ENCODE peak calls at places on chromosomes 5 and 9, in five cellular contexts. B is transverse colon, C is IMR-90, L is suprapubic skin, N is Peyer's patch. H is an unnamed sample.

GRCh38 chr5:112983307-112983811 is 6.8 kb downstream of the DCP2 start:
- DNase-seq in C (peak), L (no peak), B (no peak), N (no peak), H (no peak)

GRCh38 chr9:129201289-129201688 is 23.2 kb upstream of the IER5L start:
- DNase-seq in C (no peak), N (no peak), L (no peak), B (no peak), H (no peak)

GRCh38 chr9:38008168-38009034 is 60.6 kb downstream of the SHB start:
- DNase-seq in L (no peak), N (peak), C (peak), B (peak), H (no peak)

GRCh38 chr9:99366601-99367000 is 144.5 kb downstream of the SEC61B start:
- DNase-seq in L (no peak), N (no peak), C (peak), B (no peak), H (no peak)

GRCh38 chr5:132425009-132425937 is 55.8 kb downstream of the SLC22A5 start:
- DNase-seq in C (peak), B (peak), N (peak), L (no peak), H (no peak)

GRCh38 chr9:16442622-16443021 is 427.8 kb downstream of the BNC2 start:
- DNase-seq in L (no peak), B (no peak), C (peak), N (no peak), H (peak)

GRCh38 chr5:153802419-153802818 is 236.3 kb downstream of the FAM114A2 start:
- DNase-seq in C (no peak), N (no peak), B (no peak), L (no peak), H (no peak)

GRCh38 chr5:81825237-81825636 is 74.3 kb upstream of the SSBP2 start:
- DNase-seq in C (peak), L (no peak), B (peak), N (peak), H (peak)

GRCh38 chr9:19148170-19148569 is 20.9 kb upstream of the PLIN2 start:
- DNase-seq in B (no peak), L (no peak), N (no peak), C (no peak), H (no peak)

GRCh38 chr5:150659360-150660107 is 1.5 kb upstream of the MYOZ3 start:
- DNase-seq in B (no peak), C (no peak), L (no peak), N (peak), H (peak)

GRCh38 chr5:150144211-150144801 is 11.3 kb downstream of the PDGFRB start:
- DNase-seq in N (no peak), L (no peak), B (no peak), C (peak), H (peak)

GRCh38 chr5:152170350-152170749 is 234.7 kb downstream of the NMUR2 start:
- DNase-seq in B (no peak), L (no peak), C (no peak), N (no peak), H (no peak)

GRCh38 chr5:17438027-17438426 is 60.0 kb upstream of the TAF11L2 start:
- DNase-seq in L (no peak), B (no peak), C (no peak), N (no peak), H (no peak)

GRCh38 chr5:76384189-76384588 is 18.9 kb upstream of the IQGAP2 start:
- DNase-seq in C (no peak), B (no peak), L (no peak), N (no peak), H (no peak)

GRCh38 chr5:180138976-180139730 is 67.6 kb upstream of the RNF130 start:
- DNase-seq in N (no peak), C (no peak), L (peak), B (no peak), H (peak)

GRCh38 chr5:127031147-127031862 is 947 bp upstream of the MARCHF3 start:
- DNase-seq in C (no peak), L (no peak), B (no peak), N (no peak), H (no peak)

GRCh38 chr5:911601-912000 is 18.9 kb downstream of the TRIP13 start:
- DNase-seq in B (no peak), L (no peak), N (no peak), C (peak), H (no peak)

GRCh38 chr9:14467675-14468374 is 153.9 kb upstream of the NFIB start:
- DNase-seq in B (no peak), L (no peak), C (no peak), N (no peak), H (no peak)

GRCh38 chr9:127541865-127542264 is 70.2 kb upstream of the STXBP1 start:
- DNase-seq in N (no peak), L (peak), C (no peak), B (no peak), H (peak)

GRCh38 chr5:44774279-44774880 is 34.4 kb upstream of the MRPS30 start:
- DNase-seq in L (no peak), N (no peak), B (no peak), C (peak), H (no peak)

GRCh38 chr5:38463634-38464521 is 92.6 kb downstream of the LIFR start:
- DNase-seq in C (peak), B (no peak), N (no peak), L (no peak), H (peak)

GRCh38 chr9:89523948-89524347 is 26.0 kb upstream of the SEMA4D start:
- DNase-seq in B (no peak), C (no peak), L (no peak), N (peak), H (no peak)

GRCh38 chr9:137296214-137297059 is 5.6 kb downstream of the NRARP start:
- DNase-seq in C (peak), B (peak), N (no peak), L (no peak), H (no peak)

GRCh38 chr5:108749130-108749861 is 1.6 kb downstream of the FER start:
- DNase-seq in N (no peak), B (no peak), L (no peak), C (no peak), H (no peak)

GRCh38 chr5:9156282-9156681 is 389.6 kb downstream of the SEMA5A start:
- DNase-seq in C (peak), B (no peak), L (peak), N (peak), H (peak)

GRCh38 chr9:32708480-32709150 is 73.1 kb upstream of the TAF1L start:
- DNase-seq in L (no peak), B (no peak), C (no peak), N (no peak), H (no peak)

GRCh38 chr9:137461663-137462395 is 2.7 kb upstream of the NSMF start:
- DNase-seq in N (peak), B (peak), L (peak), C (no peak), H (peak)

GRCh38 chr9:134036130-134036529 is 10.8 kb downstream of the BRD3OS start:
- DNase-seq in L (peak), C (no peak), B (no peak), N (no peak), H (no peak)

GRCh38 chr9:100082786-100083185 is 16.0 kb downstream of the ERP44 start:
- DNase-seq in N (no peak), L (no peak), B (no peak), C (peak), H (no peak)

GRCh38 chr5:40587284-40587882 is 92.3 kb upstream of the PTGER4 start:
- DNase-seq in B (no peak), N (no peak), C (peak), L (no peak), H (no peak)

GRCh38 chr5:124746252-124746915 is at the start of gene ZNF608:
- DNase-seq in N (no peak), B (peak), C (peak), L (no peak), H (peak)

GRCh38 chr5:60541980-60542379 is 158.0 kb downstream of the DEPDC1B start:
- DNase-seq in L (no peak), C (peak), N (no peak), B (no peak), H (no peak)

GRCh38 chr9:13267743-13268142 is 11.7 kb downstream of the MPDZ start:
- DNase-seq in B (no peak), N (no peak), C (peak), L (no peak), H (no peak)
- TF ChIP-seq POLR2A in B (no peak), N (no peak), C (no peak), L (no peak), H (no peak)

GRCh38 chr9:121598167-121599000 is 53.0 kb upstream of the DAB2IP start:
- DNase-seq in N (peak), C (peak), B (peak), L (peak), H (peak)
- TF ChIP-seq POLR2A in N (no peak), C (no peak), B (no peak), L (no peak), H (no peak)

DNA sequence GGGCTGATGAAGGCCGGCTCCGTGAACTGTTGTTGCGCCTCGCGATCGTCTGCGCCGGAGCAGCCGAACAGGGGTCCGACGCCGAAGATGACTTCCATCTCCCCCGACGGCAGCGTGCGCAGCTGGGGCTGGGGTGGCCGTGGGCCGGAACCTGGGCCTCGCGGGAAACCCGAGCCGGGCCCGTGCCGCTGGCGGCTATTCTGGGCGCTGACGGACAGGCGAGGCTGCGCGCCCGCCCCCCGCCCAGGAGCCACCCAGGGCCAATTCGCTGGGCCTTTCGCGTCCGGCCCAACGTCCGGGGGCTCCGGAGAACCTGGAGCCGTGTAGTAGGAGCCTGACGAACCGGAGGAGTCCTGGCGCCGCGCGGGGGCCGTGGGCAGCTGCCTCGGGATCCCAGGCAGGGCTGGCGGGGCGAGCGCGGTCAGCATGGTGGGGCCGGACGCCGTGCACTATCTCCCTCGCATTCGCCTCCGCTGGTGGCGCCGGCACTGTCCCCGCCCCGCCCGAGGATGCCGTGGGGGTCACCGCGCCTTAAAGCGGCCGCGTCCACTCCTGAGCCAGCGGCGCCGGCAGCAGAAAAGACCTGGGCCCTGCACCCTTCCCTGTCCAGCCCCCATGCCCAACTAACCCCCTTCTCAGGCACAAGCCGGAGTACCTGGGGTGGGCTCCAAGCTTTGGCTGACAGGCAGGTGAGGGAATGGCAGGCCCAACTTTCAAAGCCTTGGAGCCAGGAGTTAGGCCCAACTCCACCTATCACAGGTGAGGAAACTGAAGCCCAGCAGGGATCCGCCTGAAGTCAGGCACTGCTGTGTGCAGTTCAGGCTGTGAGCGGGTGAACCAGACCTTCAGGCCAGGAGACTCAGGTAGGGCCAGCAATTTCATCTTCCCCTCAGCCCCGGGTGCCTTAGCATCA is at the start of gene PROB1:
- DNase-seq in B (no peak), N (no peak), C (no peak), L (no peak), H (no peak)
- TF ChIP-seq POLR2A in B (no peak), N (no peak), C (no peak), L (no peak), H (peak)

DNA sequence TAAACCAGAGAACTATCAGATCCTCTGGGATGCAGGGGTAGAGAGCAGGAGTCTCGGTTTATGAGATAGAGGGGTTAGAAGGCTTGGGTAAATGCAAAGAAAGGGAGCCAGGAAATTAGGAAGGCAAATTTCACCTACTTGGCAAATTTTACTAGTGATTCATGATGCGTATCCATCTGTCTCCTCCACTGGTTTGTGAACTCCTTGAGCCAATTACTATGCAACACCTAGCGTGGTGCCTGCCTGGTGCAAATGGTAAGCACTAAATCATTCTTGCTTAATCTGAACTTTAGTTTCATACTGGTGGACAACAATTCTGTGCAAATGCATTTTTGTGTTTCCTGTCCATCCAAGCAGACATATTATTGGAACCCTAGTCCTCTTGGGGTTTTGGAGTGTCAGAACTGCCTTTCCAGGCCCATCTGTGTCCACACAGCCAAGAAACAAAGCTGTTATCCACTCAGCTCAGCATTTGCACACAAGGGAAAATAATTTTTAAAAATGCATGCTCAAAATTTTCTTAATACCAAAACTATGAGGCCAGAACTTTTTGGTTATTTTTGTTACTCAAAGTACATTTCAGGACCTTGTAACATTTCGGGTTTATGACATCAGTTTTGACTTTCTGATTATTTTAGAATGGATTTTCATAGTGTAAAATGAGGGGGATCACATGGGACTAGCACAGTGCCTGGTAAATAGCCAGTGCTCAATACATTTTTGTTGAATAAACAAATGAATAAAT is 5.2 kb downstream of the HAPLN1 start:
- DNase-seq in L (no peak), N (no peak), C (no peak), B (no peak), H (no peak)
- TF ChIP-seq POLR2A in L (no peak), N (no peak), C (no peak), B (no peak), H (no peak)

GRCh38 chr9:131712151-131712716 is 27.6 kb downstream of the RAPGEF1 start:
- DNase-seq in B (no peak), L (no peak), C (no peak), N (no peak), H (no peak)

GRCh38 chr9:131707050-131707449 is 32.8 kb downstream of the RAPGEF1 start:
- DNase-seq in C (no peak), B (no peak), L (peak), N (no peak), H (no peak)

GRCh38 chr9:131708613-131709002 is 31.3 kb downstream of the RAPGEF1 start:
- DNase-seq in B (no peak), L (no peak), N (no peak), C (no peak), H (no peak)

GRCh38 chr9:131707677-131708612 is 31.9 kb downstream of the RAPGEF1 start:
- DNase-seq in L (peak), B (peak), C (peak), N (peak), H (no peak)

GRCh38 chr9:131709741-131710499 is 30.0 kb downstream of the RAPGEF1 start:
- DNase-seq in C (peak), L (no peak), B (no peak), N (no peak), H (no peak)
- TF ChIP-seq POLR2A in C (no peak), L (no peak), B (no peak), N (no peak), H (no peak)

GRCh38 chr9:114803459-114803858 is 2.4 kb downstream of the TNFSF15 start:
- DNase-seq in N (no peak), B (no peak), C (no peak), L (no peak), H (no peak)

GRCh38 chr9:114804504-114804903 is 1.3 kb downstream of the TNFSF15 start:
- DNase-seq in L (no peak), C (peak), B (peak), N (peak), H (peak)

GRCh38 chr9:114803886-114804285 is 2.0 kb downstream of the TNFSF15 start:
- DNase-seq in B (no peak), N (no peak), C (peak), L (no peak), H (no peak)

GRCh38 chr9:114806571-114806970 is 732 bp upstream of the TNFSF15 start:
- DNase-seq in N (peak), B (no peak), L (no peak), C (no peak), H (no peak)

DNA sequence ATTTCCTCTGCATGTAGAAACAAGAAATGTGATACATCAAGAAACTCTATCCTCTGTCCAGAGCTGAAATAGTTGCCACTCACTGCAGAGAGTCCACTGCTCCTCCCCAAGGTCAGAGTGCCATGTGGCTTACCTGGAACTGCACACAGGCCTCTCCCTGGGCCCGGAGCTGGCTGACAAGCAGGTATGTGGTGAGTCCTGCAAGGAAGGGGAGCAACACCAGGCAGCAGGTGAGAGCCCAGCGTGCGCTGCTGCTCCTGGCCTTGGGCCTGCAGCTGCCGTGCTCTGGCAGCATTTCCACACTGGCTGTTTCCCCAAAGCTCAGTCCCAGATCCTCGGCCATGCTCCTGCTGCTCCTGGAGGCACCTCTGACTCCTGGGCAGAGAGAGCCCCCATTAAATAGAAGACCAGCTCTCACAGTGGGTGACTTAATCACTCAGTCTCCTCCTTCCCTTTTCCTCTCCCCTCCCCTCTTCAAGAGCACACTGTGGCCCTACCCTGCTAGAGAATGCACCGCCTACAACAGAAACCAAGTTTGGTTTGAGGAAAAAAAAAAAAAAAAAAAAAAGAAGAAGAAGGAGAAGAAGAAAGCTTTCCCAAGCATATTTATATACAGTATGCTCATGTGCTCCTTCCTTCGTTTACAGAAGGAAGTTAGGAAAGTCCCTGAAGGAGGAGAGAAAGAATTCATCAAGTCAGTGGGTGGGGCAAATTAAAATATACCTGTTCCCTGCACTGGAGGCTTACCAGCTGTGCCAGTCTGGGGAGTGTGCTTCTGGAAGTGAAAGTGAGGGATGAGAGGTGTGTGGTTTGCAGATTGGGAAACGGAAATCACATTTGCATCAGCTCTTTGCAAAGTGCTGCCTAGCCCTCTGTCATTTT is at the start of gene TNFSF15:
- DNase-seq in N (peak), C (peak), B (peak), L (no peak), H (no peak)
- TF ChIP-seq POLR2A in N (no peak), C (no peak), B (peak), L (no peak), H (no peak)

DNA sequence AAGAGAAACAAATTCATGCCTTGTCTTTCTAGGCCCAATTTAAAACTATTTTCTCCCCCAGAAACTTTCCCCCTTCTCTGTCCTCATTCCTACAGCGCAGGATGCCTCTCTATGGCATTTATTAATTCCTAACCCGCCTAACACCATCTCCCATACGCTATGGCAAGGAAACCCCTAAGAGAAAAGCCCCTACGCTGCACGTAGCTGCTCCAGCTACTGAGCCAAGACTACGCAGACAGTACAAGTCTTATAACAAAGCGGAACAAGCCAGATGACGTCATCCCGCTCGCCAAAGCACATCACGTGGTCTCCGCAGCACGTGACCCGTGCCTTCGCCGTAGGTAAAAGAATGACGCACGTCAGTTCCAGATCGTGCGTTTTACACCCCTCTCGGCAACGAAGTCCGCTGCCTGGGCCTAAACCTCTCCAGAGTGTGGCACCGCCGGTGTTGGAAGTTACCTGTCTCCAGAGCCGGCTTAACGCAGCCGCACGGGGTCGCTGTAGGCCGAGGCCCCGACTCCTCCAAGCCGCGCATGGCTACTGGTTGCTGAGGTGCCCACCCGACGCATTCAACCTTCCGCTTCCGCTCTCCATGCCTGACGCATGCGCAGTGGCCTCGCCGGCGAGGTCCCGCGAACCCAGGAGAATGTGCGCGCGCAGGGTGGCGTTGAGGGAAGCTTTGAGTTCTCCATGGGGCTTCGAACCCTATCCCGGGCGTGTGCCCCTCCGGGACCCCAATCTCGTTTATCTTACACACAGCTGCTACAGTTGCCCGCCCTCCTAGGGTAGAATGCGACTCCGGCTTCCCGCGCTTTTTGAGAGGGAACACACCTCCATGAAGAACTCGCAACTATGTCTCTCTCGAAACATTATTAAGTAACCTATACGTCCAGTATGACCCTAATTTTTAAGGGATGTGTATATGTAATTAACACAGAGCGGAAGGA is at the start of gene TRMO:
- DNase-seq in B (peak), N (peak), L (peak), C (peak), H (peak)
- TF ChIP-seq POLR2A in B (peak), N (peak), L (peak), C (peak), H (peak)